ENCODE peak calls at places on chromosomes 6 and 20, in five cellular contexts. Y, R, S, L and M are unnamed samples.

GRCh38 chr20:23305098-23305497 is 45.5 kb upstream of the NXT1 start:
- DNase-seq in Y (no peak), R (peak; percentile 54), S (no peak), L (no peak), M (no peak)

GRCh38 chr6:116087437-116088027 is 13.1 kb upstream of the NT5DC1 start:
- DNase-seq in Y (no peak), R (peak; percentile 42), S (no peak), L (no peak), M (no peak)

GRCh38 chr6:123926000-123926399 is 122.3 kb downstream of the NKAIN2 start:
- DNase-seq in Y (no peak), R (peak; percentile 0), S (no peak), L (no peak), M (no peak)

GRCh38 chr20:51494241-51495110 is 48.0 kb downstream of the NFATC2 start:
- DNase-seq in Y (no peak), R (no peak), S (peak; percentile 32), L (no peak), M (no peak)

GRCh38 chr6:35419431-35419830 is 32.7 kb upstream of the FANCE start:
- DNase-seq in Y (no peak), R (peak; percentile 65), S (no peak), L (no peak), M (no peak)

GRCh38 chr20:30168025-30168799 is 1089.3 kb upstream of the DEFB115 start:
- DNase-seq in Y (no peak), R (peak; percentile 62), S (peak; percentile 7), L (no peak), M (no peak)

GRCh38 chr6:33727932-33728331 is 16.4 kb upstream of the UQCC2 start:
- DNase-seq in Y (no peak), R (no peak), S (no peak), L (no peak), M (no peak)

GRCh38 chr6:106089981-106090380 is 3.8 kb downstream of the PRDM1 start:
- DNase-seq in Y (no peak), R (peak; percentile 67), S (no peak), L (no peak), M (no peak)

GRCh38 chr6:137256350-137257128 is 37.4 kb upstream of the IFNGR1 start:
- DNase-seq in Y (no peak), R (no peak), S (no peak), L (no peak), M (no peak)

GRCh38 chr6:136092897-136093296 is 157.2 kb downstream of the MTFR2 start:
- DNase-seq in Y (no peak), R (no peak), S (no peak), L (no peak), M (no peak)

GRCh38 chr20:14142171-14142570 is 146.9 kb downstream of the MACROD2 start:
- DNase-seq in Y (no peak), R (peak; percentile 8), S (no peak), L (peak; percentile 83), M (peak; percentile 77)

GRCh38 chr6:161218222-161218621 is 55.6 kb downstream of the AGPAT4 start:
- DNase-seq in Y (no peak), R (peak; percentile 27), S (no peak), L (no peak), M (no peak)

GRCh38 chr6:14703586-14703985 is 542.3 kb upstream of the JARID2 start:
- DNase-seq in Y (no peak), R (no peak), S (no peak), L (no peak), M (no peak)

GRCh38 chr6:156828280-156828703 is 51.1 kb downstream of the ARID1B start:
- DNase-seq in Y (no peak), R (peak; percentile 92), S (no peak), L (no peak), M (peak; percentile 50)

GRCh38 chr20:46211331-46211722 is 93.2 kb downstream of the CD40 start:
- DNase-seq in Y (no peak), R (no peak), S (no peak), L (no peak), M (no peak)

GRCh38 chr6:7550433-7550801 is 8.9 kb downstream of the DSP start:
- DNase-seq in Y (no peak), R (no peak), S (no peak), L (no peak), M (no peak)

GRCh38 chr6:30942338-30943060 is 1.7 kb downstream of the MUCL3 start:
- DNase-seq in Y (no peak), R (peak; percentile 90), S (no peak), L (no peak), M (peak; percentile 72)

GRCh38 chr20:60935971-60936370 is 316.1 kb upstream of the CDH4 start:
- DNase-seq in Y (no peak), R (no peak), S (no peak), L (no peak), M (no peak)

GRCh38 chr6:163485388-163485851 is 70.9 kb downstream of the QKI start:
- DNase-seq in Y (no peak), R (peak; percentile 31), S (no peak), L (no peak), M (no peak)

GRCh38 chr6:141610741-141611140 is 522.0 kb upstream of the GJE1 start:
- DNase-seq in Y (no peak), R (peak; percentile 63), S (no peak), L (no peak), M (no peak)

GRCh38 chr6:2986722-2987196 is 12.9 kb upstream of the NQO2 start:
- DNase-seq in Y (no peak), R (peak; percentile 82), S (no peak), L (no peak), M (no peak)

GRCh38 chr6:148999501-148999900 is 252.7 kb downstream of the UST start:
- DNase-seq in Y (no peak), R (peak; percentile 81), S (no peak), L (no peak), M (no peak)

GRCh38 chr20:58647162-58647813 is 3.8 kb upstream of the STX16 start:
- DNase-seq in Y (no peak), R (no peak), S (no peak), L (no peak), M (no peak)

GRCh38 chr6:150894935-150895686 is 29.6 kb downstream of the MTHFD1L start:
- DNase-seq in Y (no peak), R (peak; percentile 39), S (peak; percentile 35), L (peak; percentile 60), M (peak; percentile 95)

GRCh38 chr20:41293269-41294037 is 24.1 kb downstream of the ZHX3 start:
- DNase-seq in Y (no peak), R (no peak), S (no peak), L (no peak), M (no peak)